ENCODE peak calls at places on chromosomes 12 and 14, in eight cellular contexts. G is fibroblast of lung; N is heart right ventricle; P is CD8-positive, alpha-beta T cell; R is SJCRH30; H is lower lobe of right lung; A is GM12878; V is psoas muscle. D is an unnamed sample.

GRCh38 chr12:68565391-68565903 is 45.3 kb upstream of the RAP1B start:
- DNase-seq in G (peak; percentile 92), N (no peak), P (no peak), R (no peak), H (no peak), A (no peak), V (no peak), D (peak; percentile 8)

GRCh38 chr14:22084393-22085281 is 411.0 kb upstream of the OR4E1 start:
- DNase-seq in G (peak; percentile 38), N (peak; percentile 9), P (no peak), R (no peak), H (no peak), A (peak; percentile 8), V (no peak), D (peak; percentile 53)

GRCh38 chr12:115249878-115250277 is 565.9 kb upstream of the TBX3 start:
- DNase-seq in G (no peak), N (no peak), P (no peak), R (no peak), H (no peak), A (no peak), V (no peak), D (no peak)

GRCh38 chr12:105239304-105239703 is 3.3 kb upstream of the APPL2 start:
- DNase-seq in G (no peak), N (no peak), P (no peak), R (no peak), H (no peak), A (no peak), V (no peak), D (no peak)

GRCh38 chr12:21773263-21773741 is 1.2 kb downstream of the KCNJ8 start:
- DNase-seq in G (peak; percentile 19), N (peak; percentile 68), P (no peak), R (peak; percentile 8), H (peak; percentile 49), A (no peak), V (peak; percentile 72), D (no peak)

GRCh38 chr14:90999299-90999698 is 61.1 kb downstream of the RPS6KA5 start:
- DNase-seq in G (no peak), N (no peak), P (no peak), R (no peak), H (no peak), A (no peak), V (no peak), D (no peak)

GRCh38 chr14:73753043-73753886 is 39.1 kb upstream of the PNMA1 start:
- DNase-seq in G (no peak), N (peak; percentile 60), P (peak; percentile 67), R (no peak), H (no peak), A (no peak), V (no peak), D (peak; percentile 53)

GRCh38 chr12:108561852-108562347 is 496 bp upstream of the ISCU start:
- DNase-seq in G (peak; percentile 7), N (no peak), P (no peak), R (no peak), H (no peak), A (no peak), V (no peak), D (no peak)

GRCh38 chr12:2578191-2578590 is 216.6 kb upstream of the FKBP4 start:
- DNase-seq in G (no peak), N (no peak), P (no peak), R (no peak), H (no peak), A (no peak), V (no peak), D (no peak)

GRCh38 chr14:65025818-65026217 is 39.1 kb downstream of the FNTB start:
- DNase-seq in G (no peak), N (no peak), P (no peak), R (no peak), H (no peak), A (no peak), V (no peak), D (no peak)

GRCh38 chr12:112207397-112207924 is 82.1 kb downstream of the TRAFD1 start:
- DNase-seq in G (no peak), N (no peak), P (no peak), R (no peak), H (no peak), A (no peak), V (no peak), D (no peak)

GRCh38 chr14:87896393-87897380 is 96.3 kb downstream of the GALC start:
- DNase-seq in G (peak; percentile 60), N (peak; percentile 10), P (no peak), R (no peak), H (no peak), A (no peak), V (no peak), D (no peak)

GRCh38 chr14:103022669-103023044 is 34.7 kb downstream of the CDC42BPB start:
- DNase-seq in G (no peak), N (no peak), P (no peak), R (no peak), H (no peak), A (no peak), V (no peak), D (no peak)

GRCh38 chr12:64098709-64099354 is 123.3 kb downstream of the KICS2 start:
- DNase-seq in G (peak; percentile 93), N (peak; percentile 53), P (no peak), R (peak; percentile 73), H (no peak), A (no peak), V (no peak), D (no peak)

GRCh38 chr12:45601888-45602287 is 127.6 kb upstream of the ARID2 start:
- DNase-seq in G (no peak), N (no peak), P (no peak), R (no peak), H (no peak), A (no peak), V (no peak), D (no peak)

GRCh38 chr12:34290191-34290995 is 268.1 kb downstream of the ALG10 start:
- DNase-seq in G (no peak), N (no peak), P (no peak), R (peak; percentile 0), H (no peak), A (no peak), V (peak; percentile 24), D (no peak)

GRCh38 chr12:103632554-103633216 is 45.6 kb downstream of the STAB2 start:
- DNase-seq in G (no peak), N (no peak), P (no peak), R (peak; percentile 79), H (peak; percentile 56), A (peak; percentile 31), V (peak; percentile 56), D (peak; percentile 11)

GRCh38 chr14:100529561-100530031 is 57.6 kb downstream of the BEGAIN start:
- DNase-seq in G (no peak), N (peak; percentile 2), P (no peak), R (peak; percentile 1), H (peak; percentile 28), A (no peak), V (peak; percentile 50), D (no peak)

GRCh38 chr14:90514015-90514398 is 117.2 kb downstream of the CALM1 start:
- DNase-seq in G (no peak), N (no peak), P (no peak), R (no peak), H (no peak), A (no peak), V (no peak), D (no peak)

DNA sequence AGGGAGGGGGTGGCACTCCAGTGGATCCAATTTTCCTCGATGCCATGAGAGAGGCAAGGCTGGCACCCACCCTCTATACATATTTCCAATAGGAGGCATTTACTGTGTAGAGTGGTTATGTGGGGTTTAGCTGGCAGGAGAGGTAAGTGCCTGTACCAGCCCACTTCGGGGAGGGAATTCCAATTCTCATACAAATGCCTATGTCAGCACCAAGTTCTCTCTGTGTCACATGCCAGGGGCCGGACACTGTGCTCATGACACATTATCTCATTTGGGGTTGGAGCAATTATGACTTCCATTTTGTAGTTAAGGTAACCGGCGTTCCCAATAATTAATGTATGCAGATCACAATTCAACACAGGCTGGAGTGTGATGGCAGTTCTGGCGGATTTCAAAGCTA is 284.3 kb downstream of the KSR2 start:
- DNase-seq in G (no peak), N (no peak), P (no peak), R (no peak), H (no peak), A (no peak), V (no peak), D (no peak)
- H3K4me1 ChIP-seq in G (peaks cover 10% of the 10 kb centered on the region), N (no peaks in the 10 kb centered on the region), P (no peaks in the 10 kb centered on the region), R (peaks cover 7% of the 10 kb centered on the region), H (no peaks in the 10 kb centered on the region), A (no peaks in the 10 kb centered on the region), V (no peaks in the 10 kb centered on the region), D (no peaks in the 10 kb centered on the region)

DNA sequence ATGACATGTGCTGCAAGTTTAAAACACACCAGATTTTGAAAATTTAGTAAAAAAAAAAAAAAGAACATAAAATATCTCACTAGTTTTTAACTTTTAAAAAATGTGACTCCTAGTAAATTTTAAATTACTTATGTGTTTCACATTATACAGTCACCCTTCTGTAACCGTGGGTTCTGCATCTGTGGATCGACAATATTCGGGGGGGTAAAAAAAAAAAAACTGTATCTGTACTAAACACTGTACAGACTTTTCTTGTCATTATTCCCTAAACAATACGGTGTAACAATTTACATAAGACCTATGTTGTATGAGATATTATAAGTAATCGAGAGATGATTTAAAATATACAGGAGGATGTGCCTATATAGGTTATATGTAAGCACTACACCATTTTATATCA is 3.2 kb downstream of the DDX24 start:
- DNase-seq in G (no peak), N (no peak), P (no peak), R (no peak), H (no peak), A (no peak), V (no peak), D (no peak)
- H3K4me3 ChIP-seq in G (no peak overlapping the region), N (no peak overlapping the region), P (peak overlapping the region; percentile 18), R (no peak overlapping the region), H (peak overlapping the region; percentile 85), A (peak overlapping the region; percentile 72), V (peak overlapping the region; percentile 87), D (peak overlapping the region; percentile 96)

GRCh38 chr14:75025876-75026275 is 23.2 kb downstream of the EIF2B2 start:
- DNase-seq in G (no peak), N (no peak), P (no peak), R (no peak), H (no peak), A (no peak), V (no peak), D (no peak)
- H3K36me3 ChIP-seq in G (peaks cover 5% of the 10 kb centered on the region), N (peaks cover 92% of the 10 kb centered on the region), P (peaks cover 4% of the 10 kb centered on the region), R (peaks cover 3% of the 10 kb centered on the region), H (peaks cover 62% of the 10 kb centered on the region), A (peaks cover 1% of the 10 kb centered on the region), V (peaks cover 87% of the 10 kb centered on the region), D (peaks cover 33% of the 10 kb centered on the region)

GRCh38 chr12:91138337-91138905 is 27.1 kb upstream of the LUM start:
- DNase-seq in G (peak; percentile 23), N (peak; percentile 7), P (no peak), R (peak; percentile 60), H (no peak), A (no peak), V (no peak), D (no peak)
- H3K4me1 ChIP-seq in G (peaks cover 36% of the 10 kb centered on the region), N (no peaks in the 10 kb centered on the region), P (no peaks in the 10 kb centered on the region), R (peaks cover 21% of the 10 kb centered on the region), H (peaks cover 5% of the 10 kb centered on the region), A (no peaks in the 10 kb centered on the region), V (no peaks in the 10 kb centered on the region), D (no peaks in the 10 kb centered on the region)

GRCh38 chr12:84697141-84697540 is 215.5 kb downstream of the SLC6A15 start:
- DNase-seq in G (peak; percentile 55), N (no peak), P (no peak), R (no peak), H (no peak), A (no peak), V (no peak), D (no peak)
- H3K4me3 ChIP-seq in G (no peak overlapping the region), N (no peak overlapping the region), P (no peak overlapping the region), R (no peak overlapping the region), H (no peak overlapping the region), A (no peak overlapping the region), V (no peak overlapping the region), D (no peak overlapping the region)